ENCODE peak calls at places on chromosome 20, in eight cellular contexts. One of them, this sample, is unnamed.

GRCh38 chr20:62991863-62992262 is 14.9 kb downstream of the BHLHE23 start:
- DNase-seq in HFFc6: no peak
- DNase-seq in neural crest cell: no peak
- DNase-seq in colonic mucosa: no peak
- DNase-seq in AG10803: no peak
- DNase-seq in AG04449: no peak
- DNase-seq in nephron progenitor cell: no peak
- DNase-seq in RWPE1: no peak
- DNase-seq in this sample: no peak

GRCh38 chr20:63740070-63740500 is 509 bp downstream of the SLC2A4RG start:
- DNase-seq in HFFc6: no peak
- DNase-seq in AG04449: no peak
- DNase-seq in colonic mucosa: peak
- DNase-seq in nephron progenitor cell: peak
- DNase-seq in RWPE1: peak
- DNase-seq in AG10803: peak
- DNase-seq in neural crest cell: no peak
- DNase-seq in this sample: no peak

GRCh38 chr20:24972341-24972740 is 20.2 kb downstream of the APMAP start:
- DNase-seq in RWPE1: no peak
- DNase-seq in nephron progenitor cell: no peak
- DNase-seq in AG04449: no peak
- DNase-seq in AG10803: no peak
- DNase-seq in neural crest cell: no peak
- DNase-seq in colonic mucosa: peak
- DNase-seq in HFFc6: no peak
- DNase-seq in this sample: no peak

GRCh38 chr20:1945134-1945618 is 48.7 kb downstream of the PDYN start:
- DNase-seq in AG04449: no peak
- DNase-seq in nephron progenitor cell: no peak
- DNase-seq in RWPE1: no peak
- DNase-seq in colonic mucosa: peak
- DNase-seq in HFFc6: no peak
- DNase-seq in AG10803: peak
- DNase-seq in neural crest cell: no peak
- DNase-seq in this sample: no peak

GRCh38 chr20:58308680-58309527 is 611 bp upstream of the RAB22A start:
- DNase-seq in neural crest cell: peak
- DNase-seq in nephron progenitor cell: peak
- DNase-seq in HFFc6: no peak
- DNase-seq in colonic mucosa: peak
- DNase-seq in RWPE1: peak
- DNase-seq in AG04449: no peak
- DNase-seq in AG10803: peak
- DNase-seq in this sample: no peak

GRCh38 chr20:49747707-49748524 is 34.2 kb upstream of the B4GALT5 start:
- DNase-seq in RWPE1: no peak
- DNase-seq in nephron progenitor cell: no peak
- DNase-seq in AG04449: no peak
- DNase-seq in colonic mucosa: peak
- DNase-seq in neural crest cell: no peak
- DNase-seq in HFFc6: no peak
- DNase-seq in AG10803: peak
- DNase-seq in this sample: no peak

GRCh38 chr20:45340236-45340847 is 7.9 kb downstream of the SDC4 start:
- DNase-seq in neural crest cell: no peak
- DNase-seq in nephron progenitor cell: no peak
- DNase-seq in AG04449: no peak
- DNase-seq in colonic mucosa: no peak
- DNase-seq in RWPE1: no peak
- DNase-seq in AG10803: no peak
- DNase-seq in HFFc6: no peak
- DNase-seq in this sample: no peak

GRCh38 chr20:13279171-13279570 is 58.1 kb downstream of the ISM1 start:
- DNase-seq in RWPE1: no peak
- DNase-seq in AG10803: peak
- DNase-seq in AG04449: no peak
- DNase-seq in HFFc6: no peak
- DNase-seq in neural crest cell: no peak
- DNase-seq in colonic mucosa: no peak
- DNase-seq in nephron progenitor cell: no peak
- DNase-seq in this sample: no peak

GRCh38 chr20:1631309-1632227 is 11.8 kb upstream of the SIRPB1 start:
- DNase-seq in AG04449: no peak
- DNase-seq in neural crest cell: no peak
- DNase-seq in RWPE1: no peak
- DNase-seq in HFFc6: no peak
- DNase-seq in nephron progenitor cell: no peak
- DNase-seq in AG10803: peak
- DNase-seq in colonic mucosa: no peak
- DNase-seq in this sample: no peak

GRCh38 chr20:17934141-17934862 is 34.3 kb downstream of the SNX5 start:
- DNase-seq in colonic mucosa: no peak
- DNase-seq in RWPE1: no peak
- DNase-seq in nephron progenitor cell: peak
- DNase-seq in AG10803: no peak
- DNase-seq in neural crest cell: no peak
- DNase-seq in HFFc6: no peak
- DNase-seq in AG04449: no peak
- DNase-seq in this sample: no peak

GRCh38 chr20:37526238-37526838 is 1.3 kb downstream of the BLCAP start:
- DNase-seq in HFFc6: peak
- DNase-seq in nephron progenitor cell: peak
- DNase-seq in neural crest cell: no peak
- DNase-seq in RWPE1: peak
- DNase-seq in colonic mucosa: peak
- DNase-seq in AG10803: peak
- DNase-seq in AG04449: no peak
- DNase-seq in this sample: no peak

GRCh38 chr20:33859157-33859695 is 48.1 kb downstream of the CHMP4B start:
- DNase-seq in colonic mucosa: no peak
- DNase-seq in HFFc6: no peak
- DNase-seq in AG10803: no peak
- DNase-seq in AG04449: no peak
- DNase-seq in nephron progenitor cell: no peak
- DNase-seq in neural crest cell: no peak
- DNase-seq in RWPE1: no peak
- DNase-seq in this sample: peak

GRCh38 chr20:31835977-31836852 is 9.2 kb downstream of the FOXS1 start:
- DNase-seq in neural crest cell: no peak
- DNase-seq in HFFc6: peak
- DNase-seq in nephron progenitor cell: no peak
- DNase-seq in colonic mucosa: peak
- DNase-seq in RWPE1: peak
- DNase-seq in AG10803: peak
- DNase-seq in AG04449: no peak
- DNase-seq in this sample: no peak

GRCh38 chr20:62427172-62428007 is at the start of gene RBBP8NL:
- DNase-seq in AG10803: no peak
- DNase-seq in AG04449: no peak
- DNase-seq in nephron progenitor cell: no peak
- DNase-seq in colonic mucosa: peak
- DNase-seq in neural crest cell: no peak
- DNase-seq in HFFc6: no peak
- DNase-seq in RWPE1: peak
- DNase-seq in this sample: no peak

GRCh38 chr20:46040902-46041535 is 12.0 kb downstream of the SLC12A5 start:
- DNase-seq in HFFc6: peak
- DNase-seq in nephron progenitor cell: peak
- DNase-seq in neural crest cell: peak
- DNase-seq in colonic mucosa: peak
- DNase-seq in AG04449: no peak
- DNase-seq in RWPE1: peak
- DNase-seq in AG10803: no peak
- DNase-seq in this sample: no peak

GRCh38 chr20:10949930-10950783 is 276.4 kb upstream of the JAG1 start:
- DNase-seq in AG10803: no peak
- DNase-seq in AG04449: no peak
- DNase-seq in HFFc6: no peak
- DNase-seq in colonic mucosa: no peak
- DNase-seq in neural crest cell: no peak
- DNase-seq in nephron progenitor cell: no peak
- DNase-seq in RWPE1: no peak
- DNase-seq in this sample: no peak
- TF ChIP-seq CTCF in AG10803: no peak
- TF ChIP-seq CTCF in AG04449: no peak
- TF ChIP-seq CTCF in HFFc6: no peak
- TF ChIP-seq CTCF in colonic mucosa: no peak
- TF ChIP-seq CTCF in neural crest cell: no peak
- TF ChIP-seq CTCF in nephron progenitor cell: no peak
- TF ChIP-seq CTCF in RWPE1: no peak
- TF ChIP-seq CTCF in this sample: no peak

GRCh38 chr20:9458075-9458818 is 56.1 kb upstream of the LAMP5 start:
- DNase-seq in RWPE1: no peak
- DNase-seq in AG10803: peak
- DNase-seq in AG04449: peak
- DNase-seq in colonic mucosa: peak
- DNase-seq in neural crest cell: no peak
- DNase-seq in HFFc6: no peak
- DNase-seq in nephron progenitor cell: no peak
- DNase-seq in this sample: no peak
- TF ChIP-seq CTCF in RWPE1: no peak
- TF ChIP-seq CTCF in AG10803: peak
- TF ChIP-seq CTCF in AG04449: peak
- TF ChIP-seq CTCF in colonic mucosa: no peak
- TF ChIP-seq CTCF in neural crest cell: peak
- TF ChIP-seq CTCF in HFFc6: peak
- TF ChIP-seq CTCF in nephron progenitor cell: peak
- TF ChIP-seq CTCF in this sample: peak

GRCh38 chr20:61262514-61262913 is 10.5 kb downstream of the CDH4 start:
- DNase-seq in nephron progenitor cell: no peak
- DNase-seq in colonic mucosa: no peak
- DNase-seq in RWPE1: no peak
- DNase-seq in neural crest cell: no peak
- DNase-seq in AG10803: no peak
- DNase-seq in AG04449: no peak
- DNase-seq in HFFc6: no peak
- DNase-seq in this sample: no peak

GRCh38 chr20:61263084-61263695 is 11.1 kb downstream of the CDH4 start:
- DNase-seq in AG04449: no peak
- DNase-seq in nephron progenitor cell: peak
- DNase-seq in neural crest cell: peak
- DNase-seq in AG10803: peak
- DNase-seq in HFFc6: peak
- DNase-seq in colonic mucosa: peak
- DNase-seq in RWPE1: no peak
- DNase-seq in this sample: no peak

GRCh38 chr20:61259741-61260140 is 7.7 kb downstream of the CDH4 start:
- DNase-seq in RWPE1: no peak
- DNase-seq in AG04449: no peak
- DNase-seq in nephron progenitor cell: no peak
- DNase-seq in AG10803: no peak
- DNase-seq in colonic mucosa: no peak
- DNase-seq in neural crest cell: no peak
- DNase-seq in HFFc6: no peak
- DNase-seq in this sample: no peak

GRCh38 chr20:61262036-61262435 is 10.0 kb downstream of the CDH4 start:
- DNase-seq in RWPE1: no peak
- DNase-seq in colonic mucosa: no peak
- DNase-seq in AG10803: no peak
- DNase-seq in AG04449: no peak
- DNase-seq in neural crest cell: no peak
- DNase-seq in nephron progenitor cell: no peak
- DNase-seq in HFFc6: no peak
- DNase-seq in this sample: no peak

GRCh38 chr20:61260905-61261304 is 8.8 kb downstream of the CDH4 start:
- DNase-seq in neural crest cell: no peak
- DNase-seq in nephron progenitor cell: no peak
- DNase-seq in RWPE1: no peak
- DNase-seq in colonic mucosa: no peak
- DNase-seq in AG10803: no peak
- DNase-seq in HFFc6: no peak
- DNase-seq in AG04449: no peak
- DNase-seq in this sample: no peak
- TF ChIP-seq CTCF in neural crest cell: peak
- TF ChIP-seq CTCF in nephron progenitor cell: no peak
- TF ChIP-seq CTCF in RWPE1: no peak
- TF ChIP-seq CTCF in colonic mucosa: no peak
- TF ChIP-seq CTCF in AG10803: peak
- TF ChIP-seq CTCF in HFFc6: no peak
- TF ChIP-seq CTCF in AG04449: peak
- TF ChIP-seq CTCF in this sample: peak

GRCh38 chr20:52191436-52192295 is at the start of gene ZFP64:
- DNase-seq in neural crest cell: peak
- DNase-seq in nephron progenitor cell: peak
- DNase-seq in HFFc6: peak
- DNase-seq in AG10803: peak
- DNase-seq in AG04449: peak
- DNase-seq in colonic mucosa: peak
- DNase-seq in RWPE1: peak
- DNase-seq in this sample: no peak

GRCh38 chr20:52193886-52194545 is 2.4 kb upstream of the ZFP64 start:
- DNase-seq in AG10803: no peak
- DNase-seq in nephron progenitor cell: no peak
- DNase-seq in neural crest cell: no peak
- DNase-seq in HFFc6: no peak
- DNase-seq in RWPE1: no peak
- DNase-seq in colonic mucosa: peak
- DNase-seq in AG04449: no peak
- DNase-seq in this sample: no peak

GRCh38 chr20:52193133-52193532 is 1.6 kb upstream of the ZFP64 start:
- DNase-seq in RWPE1: no peak
- DNase-seq in AG10803: no peak
- DNase-seq in neural crest cell: no peak
- DNase-seq in HFFc6: no peak
- DNase-seq in AG04449: no peak
- DNase-seq in nephron progenitor cell: no peak
- DNase-seq in colonic mucosa: no peak
- DNase-seq in this sample: no peak

GRCh38 chr20:52191132-52191435 is 495 bp downstream of the ZFP64 start:
- DNase-seq in AG04449: no peak
- DNase-seq in RWPE1: peak
- DNase-seq in neural crest cell: no peak
- DNase-seq in colonic mucosa: peak
- DNase-seq in nephron progenitor cell: no peak
- DNase-seq in HFFc6: no peak
- DNase-seq in AG10803: no peak
- DNase-seq in this sample: no peak

DNA sequence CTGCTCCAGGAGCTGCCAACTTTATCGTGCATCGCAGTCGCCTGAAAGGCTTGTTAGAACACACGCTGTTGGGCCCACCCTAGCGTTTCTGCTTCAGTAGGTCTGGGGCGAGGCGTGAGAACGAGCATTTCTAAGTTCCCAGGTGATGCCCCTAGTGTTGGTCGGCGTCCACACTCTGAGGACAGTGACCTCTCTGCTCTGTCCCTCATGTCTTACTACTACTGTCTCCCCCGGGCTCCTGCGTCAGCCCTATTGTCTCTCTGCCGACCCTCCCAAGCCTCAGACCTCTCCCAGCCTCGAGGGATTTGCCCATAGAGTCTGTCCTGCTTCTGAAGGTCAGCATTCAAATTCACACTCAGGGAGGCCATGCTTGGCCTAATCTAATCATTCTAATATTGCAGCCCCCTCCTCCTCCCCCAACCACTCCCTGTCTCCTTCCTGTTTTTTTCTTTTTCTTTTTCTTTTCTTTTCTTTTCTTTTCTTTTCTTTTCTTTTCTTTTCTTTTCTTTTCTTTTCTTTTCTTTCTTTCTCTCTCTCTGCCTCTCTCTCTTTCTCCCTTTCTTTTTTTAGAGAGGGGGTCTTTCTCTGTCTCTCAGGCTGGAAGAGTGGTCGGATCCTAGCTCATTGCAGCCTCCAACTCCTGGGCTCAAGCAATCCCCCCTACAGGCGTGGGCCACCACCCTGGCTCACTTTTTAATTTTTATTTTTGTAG is 873 bp upstream of the ZFP64 start:
- DNase-seq in nephron progenitor cell: no peak
- DNase-seq in neural crest cell: no peak
- DNase-seq in colonic mucosa: no peak
- DNase-seq in RWPE1: peak
- DNase-seq in HFFc6: peak
- DNase-seq in AG10803: no peak
- DNase-seq in AG04449: no peak
- DNase-seq in this sample: no peak
- TF ChIP-seq CTCF in nephron progenitor cell: no peak
- TF ChIP-seq CTCF in neural crest cell: peak
- TF ChIP-seq CTCF in colonic mucosa: no peak
- TF ChIP-seq CTCF in RWPE1: no peak
- TF ChIP-seq CTCF in HFFc6: no peak
- TF ChIP-seq CTCF in AG10803: peak
- TF ChIP-seq CTCF in AG04449: peak
- TF ChIP-seq CTCF in this sample: peak

This sample was measured in epithelial cell of proximal tubule.